ENCODE peak calls at places on chromosome X, in five cellular contexts. One of them, this sample, is unnamed.

GRCh38 chrX:108001218-108001814 is 19.1 kb upstream of the TEX13B start:
- DNase-seq in mesendoderm: peak
- DNase-seq in foreskin fibroblast: peak
- DNase-seq in hepatocyte: peak
- DNase-seq in brain microvascular endothelial cell: peak
- DNase-seq in this sample: peak

GRCh38 chrX:1397441-1397840 is 5.5 kb upstream of the SLC25A6 start:
- DNase-seq in mesendoderm: no peak
- DNase-seq in foreskin fibroblast: no peak
- DNase-seq in hepatocyte: no peak
- DNase-seq in brain microvascular endothelial cell: no peak
- DNase-seq in this sample: no peak

GRCh38 chrX:135557344-135557743 is 36.9 kb downstream of the INTS6L start:
- DNase-seq in mesendoderm: no peak
- DNase-seq in foreskin fibroblast: no peak
- DNase-seq in hepatocyte: no peak
- DNase-seq in brain microvascular endothelial cell: no peak
- DNase-seq in this sample: no peak

GRCh38 chrX:45322820-45323219 is 122.1 kb upstream of the DIPK2B start:
- DNase-seq in mesendoderm: peak
- DNase-seq in foreskin fibroblast: peak
- DNase-seq in hepatocyte: no peak
- DNase-seq in brain microvascular endothelial cell: no peak
- DNase-seq in this sample: no peak

GRCh38 chrX:136163694-136164093 is 16.4 kb downstream of the FHL1 start:
- DNase-seq in mesendoderm: no peak
- DNase-seq in foreskin fibroblast: no peak
- DNase-seq in hepatocyte: no peak
- DNase-seq in brain microvascular endothelial cell: no peak
- DNase-seq in this sample: no peak

GRCh38 chrX:27254663-27255062 is 208.5 kb downstream of the PPP4R3C start:
- DNase-seq in mesendoderm: no peak
- DNase-seq in foreskin fibroblast: no peak
- DNase-seq in hepatocyte: no peak
- DNase-seq in brain microvascular endothelial cell: no peak
- DNase-seq in this sample: no peak

GRCh38 chrX:136209016-136209738 is 42.0 kb downstream of the MAP7D3 start:
- DNase-seq in mesendoderm: peak
- DNase-seq in foreskin fibroblast: no peak
- DNase-seq in hepatocyte: peak
- DNase-seq in brain microvascular endothelial cell: peak
- DNase-seq in this sample: no peak

GRCh38 chrX:19840899-19841648 is 46.3 kb downstream of the SH3KBP1 start:
- DNase-seq in mesendoderm: peak
- DNase-seq in foreskin fibroblast: no peak
- DNase-seq in hepatocyte: no peak
- DNase-seq in brain microvascular endothelial cell: no peak
- DNase-seq in this sample: no peak

GRCh38 chrX:121122332-121122731 is 74.9 kb downstream of the GLUD2 start:
- DNase-seq in mesendoderm: no peak
- DNase-seq in foreskin fibroblast: no peak
- DNase-seq in hepatocyte: no peak
- DNase-seq in brain microvascular endothelial cell: no peak
- DNase-seq in this sample: no peak

GRCh38 chrX:151151668-151152267 is 24.6 kb upstream of the GPR50 start:
- DNase-seq in mesendoderm: peak
- DNase-seq in foreskin fibroblast: peak
- DNase-seq in hepatocyte: peak
- DNase-seq in brain microvascular endothelial cell: peak
- DNase-seq in this sample: peak

GRCh38 chrX:9510366-9510765 is 45.5 kb downstream of the TBL1X start:
- DNase-seq in mesendoderm: no peak
- DNase-seq in foreskin fibroblast: no peak
- DNase-seq in hepatocyte: no peak
- DNase-seq in brain microvascular endothelial cell: no peak
- DNase-seq in this sample: no peak

GRCh38 chrX:33725556-33726232 is 406.4 kb downstream of the FAM47A start:
- DNase-seq in mesendoderm: peak
- DNase-seq in foreskin fibroblast: no peak
- DNase-seq in hepatocyte: peak
- DNase-seq in brain microvascular endothelial cell: peak
- DNase-seq in this sample: no peak

GRCh38 chrX:112820364-112821308 is 20.0 kb downstream of the AMOT start:
- DNase-seq in mesendoderm: no peak
- DNase-seq in foreskin fibroblast: no peak
- DNase-seq in hepatocyte: peak
- DNase-seq in brain microvascular endothelial cell: no peak
- DNase-seq in this sample: no peak

GRCh38 chrX:129651756-129652564 is 2.8 kb downstream of the APLN start:
- DNase-seq in mesendoderm: no peak
- DNase-seq in foreskin fibroblast: no peak
- DNase-seq in hepatocyte: no peak
- DNase-seq in brain microvascular endothelial cell: no peak
- DNase-seq in this sample: no peak

GRCh38 chrX:42697544-42697943 is 80.4 kb downstream of the PPP1R2C start:
- DNase-seq in mesendoderm: no peak
- DNase-seq in foreskin fibroblast: no peak
- DNase-seq in hepatocyte: peak
- DNase-seq in brain microvascular endothelial cell: no peak
- DNase-seq in this sample: no peak

GRCh38 chrX:40971736-40972135 is 113.5 kb upstream of the USP9X start:
- DNase-seq in mesendoderm: peak
- DNase-seq in foreskin fibroblast: peak
- DNase-seq in hepatocyte: no peak
- DNase-seq in brain microvascular endothelial cell: no peak
- DNase-seq in this sample: no peak

GRCh38 chrX:15675490-15675921 is 10.9 kb upstream of the CLTRN start:
- DNase-seq in mesendoderm: peak
- DNase-seq in foreskin fibroblast: peak
- DNase-seq in hepatocyte: peak
- DNase-seq in brain microvascular endothelial cell: peak
- DNase-seq in this sample: peak

GRCh38 chrX:118226060-118226428 is 109.4 kb upstream of the KLHL13 start:
- DNase-seq in mesendoderm: peak
- DNase-seq in foreskin fibroblast: no peak
- DNase-seq in hepatocyte: peak
- DNase-seq in brain microvascular endothelial cell: peak
- DNase-seq in this sample: no peak

GRCh38 chrX:54866606-54867005 is 54.0 kb upstream of the TRO start:
- DNase-seq in mesendoderm: no peak
- DNase-seq in foreskin fibroblast: no peak
- DNase-seq in hepatocyte: no peak
- DNase-seq in brain microvascular endothelial cell: no peak
- DNase-seq in this sample: no peak

GRCh38 chrX:4671344-4671743 is 957.9 kb upstream of the PRKX start:
- DNase-seq in mesendoderm: peak
- DNase-seq in foreskin fibroblast: no peak
- DNase-seq in hepatocyte: no peak
- DNase-seq in brain microvascular endothelial cell: no peak
- DNase-seq in this sample: no peak

GRCh38 chrX:84501798-84502628 is at the start of gene HDX:
- DNase-seq in mesendoderm: peak
- DNase-seq in foreskin fibroblast: peak
- DNase-seq in hepatocyte: peak
- DNase-seq in brain microvascular endothelial cell: peak
- DNase-seq in this sample: peak

GRCh38 chrX:11244641-11245040 is 48.6 kb upstream of the AMELX start:
- DNase-seq in mesendoderm: no peak
- DNase-seq in foreskin fibroblast: peak
- DNase-seq in hepatocyte: no peak
- DNase-seq in brain microvascular endothelial cell: no peak
- DNase-seq in this sample: no peak

GRCh38 chrX:65712005-65712861 is 44.8 kb downstream of the MSN start:
- DNase-seq in mesendoderm: no peak
- DNase-seq in foreskin fibroblast: no peak
- DNase-seq in hepatocyte: no peak
- DNase-seq in brain microvascular endothelial cell: no peak
- DNase-seq in this sample: no peak

GRCh38 chrX:105191878-105192277 is 28.6 kb downstream of the TEX13A start:
- DNase-seq in mesendoderm: peak
- DNase-seq in foreskin fibroblast: no peak
- DNase-seq in hepatocyte: peak
- DNase-seq in brain microvascular endothelial cell: peak
- DNase-seq in this sample: no peak

GRCh38 chrX:70434914-70435586 is 9.6 kb upstream of the DLG3 start:
- DNase-seq in mesendoderm: peak
- DNase-seq in foreskin fibroblast: no peak
- DNase-seq in hepatocyte: no peak
- DNase-seq in brain microvascular endothelial cell: no peak
- DNase-seq in this sample: no peak

GRCh38 chrX:84099120-84099519 is 88.9 kb downstream of the RPS6KA6 start:
- DNase-seq in mesendoderm: no peak
- DNase-seq in foreskin fibroblast: no peak
- DNase-seq in hepatocyte: no peak
- DNase-seq in brain microvascular endothelial cell: no peak
- DNase-seq in this sample: no peak

GRCh38 chrX:115047181-115047580 is 29.8 kb upstream of the IL13RA2 start:
- DNase-seq in mesendoderm: no peak
- DNase-seq in foreskin fibroblast: no peak
- DNase-seq in hepatocyte: no peak
- DNase-seq in brain microvascular endothelial cell: no peak
- DNase-seq in this sample: no peak

GRCh38 chrX:14916017-14916674 is 42.9 kb downstream of the MOSPD2 start:
- DNase-seq in mesendoderm: no peak
- DNase-seq in foreskin fibroblast: peak
- DNase-seq in hepatocyte: no peak
- DNase-seq in brain microvascular endothelial cell: peak
- DNase-seq in this sample: no peak

GRCh38 chrX:133305348-133305747 is 87.2 kb upstream of the TFDP3 start:
- DNase-seq in mesendoderm: no peak
- DNase-seq in foreskin fibroblast: no peak
- DNase-seq in hepatocyte: no peak
- DNase-seq in brain microvascular endothelial cell: no peak
- DNase-seq in this sample: no peak

GRCh38 chrX:11564546-11564945 is 101.2 kb downstream of the ARHGAP6 start:
- DNase-seq in mesendoderm: no peak
- DNase-seq in foreskin fibroblast: no peak
- DNase-seq in hepatocyte: no peak
- DNase-seq in brain microvascular endothelial cell: no peak
- DNase-seq in this sample: no peak

GRCh38 chrX:67500617-67501016 is 43.2 kb upstream of the AR start:
- DNase-seq in mesendoderm: no peak
- DNase-seq in foreskin fibroblast: no peak
- DNase-seq in hepatocyte: no peak
- DNase-seq in brain microvascular endothelial cell: no peak
- DNase-seq in this sample: no peak
- H3K4me3 ChIP-seq in mesendoderm: no peak
- H3K4me3 ChIP-seq in foreskin fibroblast: no peak
- H3K4me3 ChIP-seq in hepatocyte: no peak
- H3K4me3 ChIP-seq in brain microvascular endothelial cell: no peak
- H3K4me3 ChIP-seq in this sample: no peak

DNA sequence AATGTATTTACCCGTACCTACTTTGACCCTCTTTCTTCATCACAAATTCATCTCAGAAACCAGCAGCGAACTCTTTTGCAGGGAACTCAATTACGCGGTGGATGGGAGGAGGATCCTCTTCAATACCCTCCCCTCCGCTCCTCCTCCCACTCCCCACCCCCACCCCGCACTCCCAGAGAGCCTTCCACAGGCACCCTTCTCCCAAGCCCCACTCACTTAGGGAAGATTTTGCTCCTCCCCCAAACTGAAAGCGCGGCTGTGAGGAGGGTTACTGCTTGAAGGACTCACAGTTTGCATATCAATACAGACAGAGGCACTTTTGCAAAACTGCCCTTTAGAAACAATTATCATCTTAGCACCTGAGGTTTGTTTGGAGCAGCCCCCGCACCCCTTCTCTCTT is 955 bp upstream of the IL1RAPL1 start:
- DNase-seq in mesendoderm: peak
- DNase-seq in foreskin fibroblast: no peak
- DNase-seq in hepatocyte: peak
- DNase-seq in brain microvascular endothelial cell: peak
- DNase-seq in this sample: no peak
- H3K4me3 ChIP-seq in mesendoderm: no peak
- H3K4me3 ChIP-seq in foreskin fibroblast: peak
- H3K4me3 ChIP-seq in hepatocyte: peak
- H3K4me3 ChIP-seq in brain microvascular endothelial cell: peak
- H3K4me3 ChIP-seq in this sample: no peak

GRCh38 chrX:154018518-154019060 is 1.1 kb downstream of the IRAK1 start:
- DNase-seq in mesendoderm: no peak
- DNase-seq in foreskin fibroblast: no peak
- DNase-seq in hepatocyte: no peak
- DNase-seq in brain microvascular endothelial cell: no peak
- DNase-seq in this sample: no peak

GRCh38 chrX:154019633-154020499 is at the start of gene IRAK1:
- DNase-seq in mesendoderm: peak
- DNase-seq in foreskin fibroblast: peak
- DNase-seq in hepatocyte: peak
- DNase-seq in brain microvascular endothelial cell: no peak
- DNase-seq in this sample: no peak

GRCh38 chrX:154019061-154019621 is 561 bp downstream of the IRAK1 start:
- DNase-seq in mesendoderm: no peak
- DNase-seq in foreskin fibroblast: no peak
- DNase-seq in hepatocyte: no peak
- DNase-seq in brain microvascular endothelial cell: no peak
- DNase-seq in this sample: no peak

GRCh38 chrX:154016366-154017076 is 3.2 kb downstream of the IRAK1 start:
- DNase-seq in mesendoderm: no peak
- DNase-seq in foreskin fibroblast: no peak
- DNase-seq in hepatocyte: no peak
- DNase-seq in brain microvascular endothelial cell: no peak
- DNase-seq in this sample: no peak

DNA sequence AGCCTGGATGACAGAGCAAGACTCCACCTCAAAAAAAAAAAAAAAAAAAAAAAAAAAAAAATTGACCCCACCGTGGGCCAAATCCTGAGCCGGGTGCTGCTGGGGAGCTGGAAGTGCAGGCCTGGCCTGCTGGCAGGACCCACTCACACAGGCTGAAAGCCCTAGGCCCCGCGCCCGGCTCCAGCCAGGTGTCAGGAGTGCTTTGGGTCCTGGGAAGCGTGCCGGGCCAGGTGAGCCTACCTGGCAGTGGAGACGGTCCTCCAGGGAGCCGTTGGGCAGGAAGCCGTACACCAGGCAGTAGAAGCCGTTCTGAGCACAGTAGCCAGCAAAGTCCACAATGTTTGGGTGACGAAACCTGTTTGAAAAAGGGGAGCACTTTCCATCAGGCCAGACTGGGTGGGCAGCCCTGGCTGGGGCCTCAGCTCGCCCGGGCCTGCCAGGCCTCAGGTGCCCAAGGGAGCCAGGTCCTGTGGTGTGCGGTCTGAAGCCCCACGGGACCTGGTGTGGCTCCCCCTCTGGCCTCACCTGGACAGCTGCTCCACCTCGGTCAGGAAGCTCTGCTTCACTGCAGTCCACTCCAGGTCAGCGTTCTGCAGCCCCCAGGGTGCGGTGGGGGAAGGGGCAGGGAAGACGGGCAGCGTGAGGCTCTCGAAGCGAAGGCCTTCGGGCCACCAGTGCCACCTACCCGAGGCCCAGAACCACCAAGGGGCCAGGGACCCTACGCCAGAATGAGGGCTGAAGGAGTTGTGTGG is 1.8 kb downstream of the IRAK1 start:
- DNase-seq in mesendoderm: no peak
- DNase-seq in foreskin fibroblast: no peak
- DNase-seq in hepatocyte: no peak
- DNase-seq in brain microvascular endothelial cell: no peak
- DNase-seq in this sample: no peak
- H3K4me3 ChIP-seq in mesendoderm: no peak
- H3K4me3 ChIP-seq in foreskin fibroblast: peak
- H3K4me3 ChIP-seq in hepatocyte: no peak
- H3K4me3 ChIP-seq in brain microvascular endothelial cell: peak
- H3K4me3 ChIP-seq in this sample: peak

GRCh38 chrX:79263550-79263949 is 103.6 kb downstream of the ITM2A start:
- DNase-seq in mesendoderm: no peak
- DNase-seq in foreskin fibroblast: no peak
- DNase-seq in hepatocyte: no peak
- DNase-seq in brain microvascular endothelial cell: no peak
- DNase-seq in this sample: no peak

GRCh38 chrX:79259073-79259689 is 108.0 kb downstream of the ITM2A start:
- DNase-seq in mesendoderm: no peak
- DNase-seq in foreskin fibroblast: no peak
- DNase-seq in hepatocyte: no peak
- DNase-seq in brain microvascular endothelial cell: no peak
- DNase-seq in this sample: no peak
- H3K4me3 ChIP-seq in mesendoderm: no peak
- H3K4me3 ChIP-seq in foreskin fibroblast: no peak
- H3K4me3 ChIP-seq in hepatocyte: no peak
- H3K4me3 ChIP-seq in brain microvascular endothelial cell: no peak
- H3K4me3 ChIP-seq in this sample: no peak

This sample was measured in HFF-Myc.